ENCODE peak calls at places on chromosome 7, in four cellular contexts. Y, L, R and D are unnamed samples.

GRCh38 chr7:157529768-157530560 is 193.2 kb downstream of the DNAJB6 start:
- DNase-seq in Y (no peak), L (no peak), R (no peak), D (no peak)

GRCh38 chr7:26627871-26628270 is 236.5 kb downstream of the SKAP2 start:
- DNase-seq in Y (no peak), L (no peak), R (no peak), D (no peak)

GRCh38 chr7:82166666-82167065 is 276.9 kb downstream of the CACNA2D1 start:
- DNase-seq in Y (no peak), L (no peak), R (no peak), D (no peak)

GRCh38 chr7:84906889-84907288 is 280.0 kb downstream of the SEMA3D start:
- DNase-seq in Y (no peak), L (no peak), R (no peak), D (no peak)

GRCh38 chr7:129438839-129439640 is 4.8 kb downstream of the STRIP2 start:
- DNase-seq in Y (peak), L (no peak), R (peak), D (peak)

GRCh38 chr7:100897111-100897608 is 1.5 kb upstream of the ACHE start:
- DNase-seq in Y (peak), L (no peak), R (no peak), D (no peak)

GRCh38 chr7:6546852-6547251 is 4.4 kb downstream of the GRID2IP start:
- DNase-seq in Y (no peak), L (no peak), R (no peak), D (no peak)

GRCh38 chr7:106883627-106884026 is 18.5 kb downstream of the PIK3CG start:
- DNase-seq in Y (no peak), L (no peak), R (no peak), D (no peak)

GRCh38 chr7:82595176-82595575 is 151.6 kb upstream of the CACNA2D1 start:
- DNase-seq in Y (no peak), L (no peak), R (peak), D (no peak)

GRCh38 chr7:151131622-151132293 is 35.7 kb downstream of the GBX1 start:
- DNase-seq in Y (no peak), L (no peak), R (no peak), D (no peak)

GRCh38 chr7:157495594-157495993 is 158.8 kb downstream of the DNAJB6 start:
- DNase-seq in Y (no peak), L (no peak), R (no peak), D (no peak)

GRCh38 chr7:17408245-17408903 is 109.9 kb downstream of the AHR start:
- DNase-seq in Y (peak), L (peak), R (peak), D (peak)

GRCh38 chr7:47343056-47343455 is 238.9 kb downstream of the TNS3 start:
- DNase-seq in Y (no peak), L (no peak), R (no peak), D (no peak)

GRCh38 chr7:55348502-55348901 is 16.6 kb upstream of the LANCL2 start:
- DNase-seq in Y (peak), L (no peak), R (no peak), D (no peak)